ENCODE peak calls at places on chromosome 4, in nine cellular contexts. X is HFFc6, Z is GM20000, C is BE2C, Y is GM23338, B is NB4, N is epithelial cell of proximal tubule, F is tibial nerve, P is uterus. R is an unnamed sample.

GRCh38 chr4:85147481-85148076 is 181.1 kb upstream of the WDFY3 start:
- DNase-seq in Z (peak), N (peak), X (peak), Y (peak), P (peak), B (peak), C (peak), F (peak), R (peak)

GRCh38 chr4:6659897-6660296 is 19.4 kb downstream of the MRFAP1 start:
- DNase-seq in P (no peak), C (no peak), Z (no peak), N (no peak), B (no peak), Y (no peak), F (no peak), X (no peak), R (no peak)

GRCh38 chr4:151998723-151999122 is 237.9 kb upstream of the GATB start:
- DNase-seq in P (no peak), Y (no peak), N (no peak), F (no peak), B (no peak), Z (no peak), C (no peak), X (no peak), R (no peak)

GRCh38 chr4:99998062-99998880 is 48.2 kb upstream of the H2AZ1 start:
- DNase-seq in N (no peak), F (no peak), Y (peak), P (no peak), X (peak), C (no peak), Z (peak), B (peak), R (peak)

GRCh38 chr4:90419124-90419711 is 292.0 kb downstream of the CCSER1 start:
- DNase-seq in B (peak), F (no peak), C (no peak), X (peak), N (peak), P (no peak), Y (peak), Z (peak), R (peak)

GRCh38 chr4:113951263-113951662 is 28.2 kb downstream of the ARSJ start:
- DNase-seq in Z (no peak), F (no peak), C (no peak), X (no peak), Y (no peak), B (no peak), P (no peak), N (no peak), R (no peak)

GRCh38 chr4:184538023-184538599 is 63.8 kb upstream of the IRF2 start:
- DNase-seq in P (peak), C (peak), Z (peak), Y (peak), B (peak), F (peak), N (peak), X (peak), R (peak)

GRCh38 chr4:53563824-53564223 is 27.5 kb downstream of the LNX1 start:
- DNase-seq in B (peak), N (no peak), Z (peak), F (no peak), C (no peak), P (no peak), X (peak), Y (no peak), R (peak)

GRCh38 chr4:71713611-71714203 is 70.2 kb downstream of the GC start:
- DNase-seq in Z (peak), C (no peak), Y (peak), F (no peak), B (peak), P (no peak), N (peak), X (peak), R (no peak)

GRCh38 chr4:43132010-43132582 is 239.6 kb downstream of the GRXCR1 start:
- DNase-seq in C (peak), Z (peak), X (peak), P (peak), Y (peak), N (peak), B (peak), F (peak), R (peak)

GRCh38 chr4:83964996-83965541 is 429.2 kb downstream of the GPAT3 start:
- DNase-seq in N (no peak), Y (peak), F (no peak), X (peak), P (no peak), Z (no peak), B (peak), C (no peak), R (no peak)

GRCh38 chr4:16694491-16695276 is 203.8 kb downstream of the LDB2 start:
- DNase-seq in X (no peak), Y (peak), C (no peak), N (no peak), P (no peak), Z (no peak), F (no peak), B (no peak), R (no peak)

GRCh38 chr4:76199664-76200211 is 13.9 kb downstream of the SCARB2 start:
- DNase-seq in X (no peak), P (no peak), C (peak), F (no peak), Y (peak), Z (peak), B (no peak), N (no peak), R (peak)

GRCh38 chr4:99144070-99144469 is at the start of gene ADH4:
- DNase-seq in Z (no peak), F (no peak), X (no peak), N (no peak), B (peak), Y (no peak), C (no peak), P (peak), R (no peak)

GRCh38 chr4:30720656-30721352 is 635 bp downstream of the PCDH7 start:
- DNase-seq in Z (peak), P (peak), X (no peak), F (no peak), N (no peak), Y (peak), B (no peak), C (peak), R (peak)

GRCh38 chr4:25441519-25442117 is 64.6 kb downstream of the ANAPC4 start:
- DNase-seq in P (no peak), F (no peak), Y (peak), Z (peak), B (peak), X (peak), C (peak), N (peak), R (peak)

GRCh38 chr4:38856046-38856445 is 571 bp downstream of the TLR6 start:
- DNase-seq in Z (no peak), Y (no peak), B (peak), X (no peak), F (no peak), C (no peak), N (no peak), P (no peak), R (no peak)

GRCh38 chr4:39331191-39331590 is 35.0 kb downstream of the RFC1 start:
- DNase-seq in X (no peak), Z (no peak), N (no peak), P (no peak), Y (peak), C (no peak), F (no peak), B (peak), R (no peak)

GRCh38 chr4:3416821-3417221 is 24.9 kb upstream of the HGFAC start:
- DNase-seq in Y (no peak), X (no peak), Z (no peak), N (no peak), B (no peak), P (no peak), F (no peak), C (no peak), R (no peak)

GRCh38 chr4:38804654-38805295 is at the start of gene TLR1:
- DNase-seq in F (no peak), X (peak), N (peak), C (no peak), Z (no peak), Y (peak), B (peak), P (no peak), R (no peak)

GRCh38 chr4:83024233-83024632 is 10.8 kb upstream of the COPS4 start:
- DNase-seq in P (no peak), B (no peak), N (no peak), C (no peak), F (no peak), Z (no peak), X (no peak), Y (no peak), R (no peak)

GRCh38 chr4:5750052-5750950 is 39.3 kb downstream of the EVC start:
- DNase-seq in N (peak), B (no peak), X (peak), Z (no peak), Y (no peak), P (no peak), C (no peak), F (no peak), R (peak)

GRCh38 chr4:16785800-16786527 is 112.5 kb downstream of the LDB2 start:
- DNase-seq in X (peak), Z (no peak), B (no peak), N (no peak), Y (no peak), C (peak), F (no peak), P (no peak), R (no peak)

GRCh38 chr4:39104255-39104654 is 42.2 kb downstream of the KLHL5 start:
- DNase-seq in F (no peak), C (no peak), Z (no peak), X (no peak), P (no peak), N (no peak), B (no peak), Y (no peak), R (no peak)

GRCh38 chr4:189837462-189837861 is 103.2 kb upstream of the FRG1 start:
- DNase-seq in Z (no peak), B (no peak), X (no peak), N (no peak), C (no peak), Y (no peak), F (no peak), P (no peak), R (no peak)

GRCh38 chr4:113869743-113870375 is 108.3 kb upstream of the CAMK2D start:
- DNase-seq in P (no peak), Y (no peak), B (no peak), C (no peak), N (peak), Z (peak), X (peak), F (no peak), R (peak)

GRCh38 chr4:65437102-65437501 is 233.2 kb downstream of the EPHA5 start:
- DNase-seq in X (no peak), F (no peak), N (no peak), C (no peak), Y (no peak), P (no peak), Z (no peak), B (no peak), R (no peak)

GRCh38 chr4:1683903-1684755 is at the start of gene FAM53A:
- DNase-seq in Z (peak), X (peak), B (peak), F (peak), Y (peak), C (peak), P (peak), N (no peak), R (peak)

GRCh38 chr4:57193996-57194675 is 84.0 kb upstream of the IGFBP7 start:
- DNase-seq in C (no peak), Z (no peak), B (no peak), P (no peak), Y (peak), X (no peak), F (no peak), N (no peak), R (no peak)

GRCh38 chr4:11488657-11489448 is 60.2 kb upstream of the HS3ST1 start:
- DNase-seq in Y (peak), Z (no peak), N (no peak), C (no peak), X (no peak), B (no peak), F (no peak), P (no peak), R (no peak)
- TF ChIP-seq CTCF in Y (peak), Z (no peak), N (peak), C (no peak), X (no peak), B (no peak), F (no peak), P (no peak), R (no peak)

GRCh38 chr4:176967586-176967985 is 174.9 kb upstream of the VEGFC start:
- DNase-seq in F (no peak), C (no peak), X (no peak), Z (no peak), B (no peak), N (no peak), Y (peak), P (no peak), R (no peak)
- TF ChIP-seq CTCF in F (no peak), C (no peak), X (no peak), Z (no peak), B (no peak), N (no peak), Y (no peak), P (no peak), R (no peak)

GRCh38 chr4:177064724-177065394 is 244.8 kb upstream of the NEIL3 start:
- DNase-seq in F (no peak), N (no peak), P (no peak), X (no peak), Y (peak), Z (no peak), C (no peak), B (peak), R (no peak)
- TF ChIP-seq CTCF in F (no peak), N (no peak), P (no peak), X (no peak), Y (peak), Z (no peak), C (peak), B (no peak), R (no peak)

GRCh38 chr4:163815776-163816175 is 321.3 kb downstream of the TMA16 start:
- DNase-seq in F (no peak), Y (no peak), B (no peak), Z (peak), X (no peak), C (no peak), P (no peak), N (no peak), R (no peak)

GRCh38 chr4:163810757-163811156 is 316.3 kb downstream of the TMA16 start:
- DNase-seq in X (no peak), Z (no peak), N (no peak), C (no peak), P (no peak), Y (no peak), B (no peak), F (no peak), R (peak)

GRCh38 chr4:163818673-163819072 is 324.2 kb downstream of the TMA16 start:
- DNase-seq in P (no peak), Z (no peak), N (no peak), C (no peak), Y (no peak), X (no peak), F (no peak), B (no peak), R (no peak)

GRCh38 chr4:163816494-163816893 is 322.0 kb downstream of the TMA16 start:
- DNase-seq in B (no peak), N (no peak), F (no peak), Z (no peak), X (no peak), Y (peak), P (no peak), C (no peak), R (no peak)
- TF ChIP-seq CTCF in B (no peak), N (no peak), F (no peak), Z (no peak), X (no peak), Y (peak), P (no peak), C (no peak), R (no peak)

GRCh38 chr4:153159016-153159415 is 45.2 kb upstream of the TRIM2 start:
- DNase-seq in Z (no peak), B (no peak), C (no peak), X (no peak), N (no peak), F (no peak), P (no peak), Y (no peak), R (no peak)
- TF ChIP-seq CTCF in Z (no peak), B (no peak), C (peak), X (peak), N (no peak), F (no peak), P (no peak), Y (no peak), R (no peak)

GRCh38 chr4:109572154-109572553 is 12.1 kb downstream of the MCUB start:
- DNase-seq in X (no peak), N (no peak), Y (no peak), B (no peak), Z (no peak), C (no peak), P (no peak), F (no peak), R (no peak)

GRCh38 chr4:109576462-109576861 is 16.4 kb downstream of the MCUB start:
- DNase-seq in Z (no peak), N (no peak), X (no peak), Y (no peak), P (peak), B (peak), F (no peak), C (no peak), R (no peak)

GRCh38 chr4:109571494-109571893 is 11.4 kb downstream of the MCUB start:
- DNase-seq in X (no peak), P (no peak), Y (no peak), F (no peak), C (no peak), Z (no peak), B (no peak), N (no peak), R (no peak)

GRCh38 chr4:109574931-109575804 is 15.1 kb downstream of the MCUB start:
- DNase-seq in X (no peak), P (no peak), N (no peak), Y (no peak), C (no peak), F (no peak), B (no peak), Z (no peak), R (no peak)

GRCh38 chr4:109574443-109574850 is 14.4 kb downstream of the MCUB start:
- DNase-seq in B (peak), N (no peak), P (no peak), Z (no peak), Y (peak), C (no peak), X (no peak), F (no peak), R (no peak)
- TF ChIP-seq CTCF in B (no peak), N (peak), P (no peak), Z (no peak), Y (peak), C (peak), X (peak), F (no peak), R (no peak)

GRCh38 chr4:109294006-109294405 is 8.5 kb downstream of the COL25A1 start:
- DNase-seq in C (no peak), P (no peak), Z (peak), B (peak), N (no peak), Y (peak), X (no peak), F (no peak), R (no peak)
- TF ChIP-seq CTCF in C (peak), P (no peak), Z (peak), B (peak), N (peak), Y (peak), X (peak), F (no peak), R (peak)

DNA sequence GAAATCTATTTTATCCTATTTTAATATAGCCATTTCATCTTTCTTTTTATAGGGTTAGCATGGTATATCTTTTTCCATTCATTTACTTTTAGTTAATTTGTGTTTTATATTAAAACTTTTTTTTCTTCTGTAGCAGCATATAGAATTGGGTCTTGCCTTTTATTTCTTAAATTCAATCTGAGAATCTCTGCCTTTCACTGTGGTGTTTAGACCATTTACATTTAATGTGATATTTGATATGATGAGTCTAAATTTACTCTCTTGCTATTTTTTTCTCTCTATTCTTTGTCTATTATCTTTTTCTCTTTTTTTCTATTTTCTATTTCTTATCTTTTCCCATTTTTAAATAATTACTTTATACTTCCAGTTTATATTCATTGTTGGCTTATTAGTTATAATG is 105.4 kb upstream of the HAND2 start:
- DNase-seq in P (no peak), N (no peak), F (no peak), Y (no peak), X (no peak), Z (no peak), C (no peak), B (no peak), R (no peak)
- TF ChIP-seq CTCF in P (no peak), N (no peak), F (no peak), Y (no peak), X (no peak), Z (no peak), C (no peak), B (no peak), R (no peak)

GRCh38 chr4:153530284-153530995 is 64.3 kb downstream of the TMEM131L start:
- DNase-seq in C (no peak), N (no peak), F (no peak), B (no peak), P (no peak), X (no peak), Y (no peak), Z (no peak), R (no peak)

GRCh38 chr4:153529646-153530045 is 63.5 kb downstream of the TMEM131L start:
- DNase-seq in F (no peak), C (no peak), Y (no peak), P (no peak), X (no peak), N (no peak), Z (no peak), B (peak), R (no peak)

GRCh38 chr4:153532227-153532626 is 66.1 kb downstream of the TMEM131L start:
- DNase-seq in C (no peak), N (no peak), Z (no peak), B (no peak), X (no peak), F (no peak), P (no peak), Y (no peak), R (no peak)

GRCh38 chr4:153532636-153533035 is 66.5 kb downstream of the TMEM131L start:
- DNase-seq in Y (no peak), X (no peak), N (no peak), F (no peak), C (no peak), Z (no peak), B (no peak), P (no peak), R (no peak)

GRCh38 chr4:153530996-153531375 is 64.8 kb downstream of the TMEM131L start:
- DNase-seq in Y (no peak), Z (no peak), P (no peak), X (no peak), N (no peak), F (no peak), C (no peak), B (no peak), R (no peak)
- TF ChIP-seq CTCF in Y (peak), Z (no peak), P (no peak), X (peak), N (peak), F (no peak), C (peak), B (no peak), R (no peak)

R was measured in GM13976.